ENCODE peak calls at places on chromosomes 1 and 21, in six cellular contexts. T, F, H, L, N and O are unnamed samples. For H3K27me3, the result is how much of the 10 kb centered on the place peaks cover.

GRCh38 chr21:28633803-28634572 is 358.7 kb downstream of the LTN1 start:
- DNase-seq in L (peak), H (no peak), T (no peak), F (peak), N (no peak), O (no peak)

GRCh38 chr1:227854189-227854588 is 38.7 kb downstream of the PRSS38 start:
- DNase-seq in H (no peak), N (no peak), F (no peak), L (no peak), T (no peak), O (no peak)

GRCh38 chr1:168260393-168260792 is 20.3 kb upstream of the TBX19 start:
- DNase-seq in H (no peak), N (no peak), L (no peak), T (no peak), F (no peak), O (no peak)

GRCh38 chr1:150513275-150513885 is 2.2 kb upstream of the FALEC start:
- DNase-seq in N (no peak), T (no peak), F (peak), L (no peak), H (no peak), O (no peak)

GRCh38 chr1:39087109-39087834 is 61.1 kb downstream of the NDUFS5 start:
- DNase-seq in N (no peak), H (no peak), F (peak), T (no peak), L (peak), O (no peak)

GRCh38 chr21:42734323-42734971 is 81.0 kb downstream of the PDE9A start:
- DNase-seq in F (no peak), T (no peak), L (no peak), H (no peak), N (no peak), O (no peak)

GRCh38 chr1:2267051-2267830 is 39.1 kb downstream of the SKI start:
- DNase-seq in H (no peak), F (no peak), N (no peak), L (no peak), T (no peak), O (no peak)

GRCh38 chr1:204147392-204148097 is 4.3 kb downstream of the ETNK2 start:
- DNase-seq in T (no peak), F (no peak), L (no peak), N (no peak), H (peak), O (no peak)

GRCh38 chr1:245207801-245208200 is 53.0 kb downstream of the KIF26B start:
- DNase-seq in L (no peak), F (no peak), H (no peak), T (no peak), N (no peak), O (no peak)

GRCh38 chr1:178189814-178190213 is 95.9 kb downstream of the RASAL2 start:
- DNase-seq in N (peak), H (peak), F (peak), T (peak), L (peak), O (peak)

GRCh38 chr1:197737916-197738315 is 37.4 kb downstream of the DENND1B start:
- DNase-seq in F (no peak), L (no peak), T (no peak), N (no peak), H (no peak), O (no peak)

GRCh38 chr21:45219517-45219916 is 68.2 kb downstream of the POFUT2 start:
- DNase-seq in F (no peak), L (peak), N (no peak), T (no peak), H (no peak), O (no peak)

DNA sequence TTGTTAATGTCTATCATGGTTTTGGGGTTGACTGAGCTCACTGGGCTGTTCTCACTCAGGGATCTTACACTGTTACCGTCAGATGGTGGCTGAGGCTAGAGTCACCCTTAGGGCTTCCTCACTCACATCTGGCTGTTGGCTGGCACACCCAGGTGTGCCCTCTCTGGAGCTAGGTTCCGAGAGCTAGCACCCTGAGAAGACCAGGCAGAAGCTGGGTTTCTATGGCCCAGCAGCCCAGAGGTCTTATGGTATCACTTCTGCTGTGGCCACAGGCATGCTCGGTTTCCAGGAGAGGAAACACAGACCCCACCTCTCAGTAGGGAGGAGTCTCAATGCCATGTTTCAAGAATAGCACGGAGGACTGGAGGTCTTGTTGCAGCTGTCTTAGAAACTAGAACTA is 20.7 kb upstream of the KIF1B start:
- DNase-seq in F (no peak), H (no peak), L (no peak), T (no peak), N (no peak), O (no peak)
- H3K9ac ChIP-seq in F (no peak), H (no peak), L (no peak), T (no peak), N (no peak), O (no peak)

GRCh38 chr1:77683142-77683835 is 831 bp upstream of the ZZZ3 start:
- DNase-seq in T (peak), N (peak), H (peak), L (peak), F (peak), O (peak)

GRCh38 chr1:77683836-77684148 is 1.3 kb upstream of the ZZZ3 start:
- DNase-seq in L (no peak), N (no peak), T (no peak), H (no peak), F (no peak), O (no peak)

GRCh38 chr1:77687519-77687906 is 5.1 kb upstream of the ZZZ3 start:
- DNase-seq in H (peak), N (peak), L (no peak), F (peak), T (peak), O (peak)

GRCh38 chr1:77688939-77689338 is 6.5 kb upstream of the ZZZ3 start:
- DNase-seq in T (no peak), L (no peak), H (no peak), F (no peak), N (no peak), O (no peak)

DNA sequence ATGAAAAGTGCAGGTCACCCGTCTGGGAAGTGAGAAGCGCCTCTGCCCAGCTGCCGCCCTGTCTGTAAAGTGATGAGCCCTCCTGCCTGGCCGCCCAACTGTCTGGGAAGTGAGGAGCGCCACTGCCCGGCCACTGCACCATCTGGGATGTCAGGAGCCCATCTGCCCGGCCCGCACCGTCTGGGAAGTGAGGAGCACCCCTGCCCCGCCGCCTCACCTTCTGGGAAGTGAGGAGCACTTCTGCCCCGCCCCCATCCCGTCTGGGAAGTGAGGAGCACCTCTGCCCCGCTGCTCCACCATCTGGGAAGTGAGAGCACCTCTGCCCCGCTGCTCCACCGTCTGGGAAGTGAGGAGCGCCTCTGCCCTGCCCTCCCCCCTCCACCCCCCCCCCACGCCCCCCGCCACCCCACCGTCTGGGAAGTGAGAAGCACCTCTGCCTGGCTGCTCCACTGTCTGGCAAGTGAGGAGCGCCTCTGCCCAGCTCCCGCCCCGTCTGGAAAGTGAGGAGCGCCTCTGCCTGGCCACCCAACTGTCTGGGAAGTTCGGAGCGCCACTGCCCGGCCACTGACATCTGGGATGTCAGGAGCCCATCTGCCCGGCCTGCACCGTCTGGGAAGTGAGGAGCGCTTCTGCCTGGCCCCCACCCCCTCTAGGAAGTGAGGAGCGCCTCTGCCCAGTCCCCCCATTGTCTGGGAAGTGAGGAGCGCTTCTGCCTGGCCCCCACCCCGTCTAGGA is 4.5 kb upstream of the ZZZ3 start:
- DNase-seq in N (no peak), T (no peak), L (no peak), H (peak), F (no peak), O (no peak)
- H3K27me3 ChIP-seq in N (under half), T (under half), L (under half), H (under half), F (under half), O (under half)

DNA sequence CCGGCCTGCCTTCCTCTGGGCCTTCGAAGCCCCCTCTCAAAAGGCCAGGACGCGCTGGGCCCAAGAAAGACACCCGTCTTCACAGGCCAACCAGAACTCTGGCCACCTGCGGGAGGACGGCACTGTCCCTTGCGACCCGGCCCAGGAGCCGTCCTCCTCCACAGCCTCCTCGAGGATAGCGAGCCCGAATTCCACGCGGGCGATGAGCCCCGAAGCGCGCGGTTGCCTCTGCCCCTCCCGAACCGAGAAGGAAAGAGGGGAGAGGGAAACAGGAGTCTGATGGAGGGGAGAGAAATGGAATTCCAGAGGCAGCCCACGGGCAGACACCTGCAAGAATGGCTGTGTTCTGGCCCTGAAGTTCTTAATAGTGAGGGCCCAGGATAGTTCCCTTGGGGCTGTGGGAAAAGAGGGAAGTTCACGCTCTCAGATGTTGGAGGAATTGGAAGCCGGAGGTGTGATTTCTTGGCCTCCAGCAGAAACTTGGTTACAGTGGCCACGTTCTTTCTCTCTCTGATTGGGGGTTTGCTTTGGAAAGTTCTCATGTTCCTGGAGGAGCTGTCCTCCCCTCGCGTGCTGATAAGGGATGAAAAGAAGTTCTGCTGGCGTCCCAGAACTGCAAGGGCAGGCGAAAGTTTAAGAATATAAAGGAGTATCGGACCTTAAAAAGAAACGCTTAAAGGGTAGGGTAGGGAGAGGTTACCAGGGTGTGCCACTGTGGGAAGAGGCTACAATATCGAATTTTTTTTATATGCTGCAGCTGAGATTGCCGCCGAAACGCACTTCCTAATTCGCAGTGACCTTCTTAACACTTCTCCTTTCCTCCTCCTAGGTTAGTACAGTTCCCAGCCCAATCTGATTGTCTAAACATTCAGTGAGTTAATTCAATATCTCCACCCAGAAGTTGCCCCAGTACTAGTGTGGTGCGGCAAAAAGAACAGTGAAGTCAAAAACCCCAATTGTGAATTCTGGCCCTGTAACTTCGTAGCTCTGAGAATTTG is 5.8 kb upstream of the SLC44A5 start:
- DNase-seq in N (peak), F (peak), L (peak), T (no peak), H (peak), O (no peak)
- H3K14ac ChIP-seq in N (no peak), F (no peak), L (no peak), T (no peak), H (no peak), O (no peak)

GRCh38 chr1:202113690-202114300 is 8.9 kb upstream of the GPR37L1 start:
- DNase-seq in L (no peak), T (no peak), N (no peak), H (no peak), F (no peak), O (no peak)
- H3K9ac ChIP-seq in L (no peak), T (no peak), N (no peak), H (no peak), F (no peak), O (no peak)

DNA sequence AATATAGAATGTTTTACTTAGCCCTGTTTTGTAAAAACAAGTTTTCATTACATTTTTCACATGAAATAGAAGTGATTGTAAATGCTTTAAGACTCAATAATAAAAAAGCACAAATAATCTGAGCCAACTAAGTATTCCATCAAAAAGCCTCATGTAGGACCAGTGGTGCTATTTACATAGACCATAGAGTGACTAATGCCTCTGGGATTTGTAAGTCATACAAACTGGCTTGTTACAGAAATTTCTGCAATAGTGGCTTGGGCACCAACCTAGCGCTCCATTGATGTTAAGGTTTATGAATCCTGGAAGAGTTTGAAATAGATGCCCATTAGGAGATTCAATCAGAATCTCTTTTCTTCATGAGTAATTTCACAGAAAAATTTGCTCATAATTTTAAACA is 31.9 kb downstream of the ZMYM1 start:
- DNase-seq in L (peak), F (peak), H (no peak), T (no peak), N (no peak), O (peak)
- H3K27me3 ChIP-seq in L (under half), F (under half), H (under half), T (under half), N (under half), O (under half)

GRCh38 chr1:213231795-213232231 is 180.8 kb downstream of the RPS6KC1 start:
- DNase-seq in N (peak), L (peak), H (peak), T (peak), F (peak), O (no peak)
- H3K14ac ChIP-seq in N (no peak), L (peak), H (no peak), T (no peak), F (no peak), O (no peak)

GRCh38 chr1:58885998-58886397 is 102.2 kb upstream of the JUN start:
- DNase-seq in L (no peak), F (no peak), H (no peak), N (no peak), T (no peak), O (no peak)
- H3K9ac ChIP-seq in L (no peak), F (peak), H (no peak), N (no peak), T (no peak), O (no peak)

GRCh38 chr1:170670751-170671628 is 7.1 kb downstream of the PRRX1 start:
- DNase-seq in F (no peak), T (no peak), H (peak), L (peak), N (no peak), O (peak)
- H3K27me3 ChIP-seq in F (half or more), T (half or more), H (half or more), L (under half), N (half or more), O (half or more)

DNA sequence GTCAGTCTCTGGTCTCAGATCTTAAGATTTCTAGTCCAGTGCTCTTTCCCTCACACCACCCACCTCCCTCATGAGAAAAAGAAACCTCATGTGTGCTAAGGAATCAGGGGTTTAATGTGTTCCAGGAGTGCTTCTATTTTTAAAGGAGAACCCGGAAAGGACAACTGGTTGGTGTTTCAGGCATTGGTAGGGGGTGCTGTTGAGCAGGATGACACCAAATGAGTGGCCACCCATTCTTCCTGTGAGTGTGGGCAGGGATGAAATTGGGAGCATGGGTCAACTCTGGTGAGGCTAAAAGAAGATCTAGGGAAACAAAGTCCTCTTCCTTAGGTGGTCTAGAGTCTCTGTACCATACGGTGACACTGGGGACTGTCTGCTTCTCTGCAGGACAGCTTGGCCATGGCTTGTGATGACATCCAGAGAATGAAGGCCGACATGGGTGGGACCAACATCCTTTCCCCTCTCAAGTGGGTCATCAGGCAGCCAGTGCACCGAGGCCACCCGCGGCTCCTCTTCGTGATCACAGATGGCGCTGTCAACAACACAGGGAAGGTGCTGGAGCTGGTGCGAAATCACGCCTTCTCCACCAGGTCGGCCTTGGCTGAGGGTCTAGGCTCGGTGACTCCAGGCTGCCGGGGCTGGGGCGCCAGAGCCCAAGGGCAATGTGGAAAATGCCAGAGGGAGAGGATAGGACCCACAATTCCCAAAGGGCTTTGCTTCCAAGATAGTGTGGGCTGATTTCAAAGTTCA is 39.3 kb downstream of the VWA5B1 start:
- DNase-seq in L (no peak), H (peak), T (no peak), F (no peak), N (no peak), O (no peak)
- H3K14ac ChIP-seq in L (no peak), H (no peak), T (no peak), F (no peak), N (no peak), O (no peak)